ENCODE peak calls at places on chromosome 15, in four cellular contexts. Z is NCI-H82, C is cardiac muscle cell, E is PC-9. W is an unnamed sample.

GRCh38 chr15:82952156-82953081 is at the start of gene HOMER2:
- DNase-seq in Z (peak), C (peak), E (peak), W (no peak)

GRCh38 chr15:94306700-94307650 is 75.6 kb downstream of the MCTP2 start:
- DNase-seq in Z (no peak), C (no peak), E (no peak), W (peak)

GRCh38 chr15:63523306-63523990 is 19.1 kb downstream of the USP3 start:
- DNase-seq in Z (no peak), C (no peak), E (no peak), W (no peak)

GRCh38 chr15:41465822-41466421 is 27.8 kb upstream of the ITPKA start:
- DNase-seq in Z (peak), C (peak), E (no peak), W (no peak)

GRCh38 chr15:90585863-90586262 is 56.1 kb downstream of the CRTC3 start:
- DNase-seq in Z (no peak), C (peak), E (no peak), W (no peak)

GRCh38 chr15:90049666-90050604 is 48.8 kb downstream of the ZNF710 start:
- DNase-seq in Z (no peak), C (no peak), E (no peak), W (no peak)

GRCh38 chr15:88688394-88688933 is 49.6 kb downstream of the ISG20 start:
- DNase-seq in Z (no peak), C (no peak), E (no peak), W (no peak)

GRCh38 chr15:93179072-93179471 is 90.1 kb upstream of the RGMA start:
- DNase-seq in Z (no peak), C (peak), E (no peak), W (no peak)

GRCh38 chr15:35306361-35306981 is 221.4 kb upstream of the NANOGP8 start:
- DNase-seq in Z (peak), C (peak), E (peak), W (peak)

GRCh38 chr15:39788108-39788507 is 5.5 kb upstream of the FSIP1 start:
- DNase-seq in Z (no peak), C (peak), E (no peak), W (no peak)

GRCh38 chr15:55993804-55994539 is 560 bp upstream of the NEDD4 start:
- DNase-seq in Z (peak), C (peak), E (no peak), W (no peak)

GRCh38 chr15:52462806-52463360 is 65.8 kb downstream of the MYO5A start:
- DNase-seq in Z (no peak), C (no peak), E (no peak), W (no peak)

GRCh38 chr15:65952425-65953053 is 83.2 kb downstream of the RAB11A start:
- DNase-seq in Z (no peak), C (peak), E (peak), W (no peak)

GRCh38 chr15:96330450-96331140 is at the start of gene NR2F2:
- DNase-seq in Z (peak), C (peak), E (peak), W (peak)

GRCh38 chr15:31871159-31871886 is 159.0 kb upstream of the CHRNA7 start:
- DNase-seq in Z (no peak), C (peak), E (no peak), W (no peak)

GRCh38 chr15:89792106-89792805 is 16.1 kb downstream of the MESP2 start:
- DNase-seq in Z (no peak), C (no peak), E (no peak), W (no peak)

GRCh38 chr15:89003865-89004725 is 84.2 kb upstream of the ABHD2 start:
- DNase-seq in Z (peak), C (peak), E (no peak), W (no peak)

GRCh38 chr15:99409097-99409473 is 156.7 kb upstream of the MEF2A start:
- DNase-seq in Z (peak), C (peak), E (peak), W (no peak)

GRCh38 chr15:35308802-35309201 is 223.7 kb upstream of the NANOGP8 start:
- DNase-seq in Z (no peak), C (peak), E (no peak), W (no peak)

GRCh38 chr15:36612063-36612788 is 32.8 kb downstream of the CDIN1 start:
- DNase-seq in Z (no peak), C (peak), E (peak), W (no peak)

GRCh38 chr15:62920569-62921502 is 121.7 kb upstream of the TPM1 start:
- DNase-seq in Z (no peak), C (peak), E (no peak), W (no peak)

GRCh38 chr15:93829115-93829849 is 402.1 kb upstream of the MCTP2 start:
- DNase-seq in Z (no peak), C (peak), E (no peak), W (peak)

GRCh38 chr15:38424101-38424552 is 29.8 kb upstream of the FAM98B start:
- DNase-seq in Z (no peak), C (no peak), E (no peak), W (no peak)

GRCh38 chr15:92653366-92653765 is 2.2 kb downstream of the FAM174B start:
- DNase-seq in Z (no peak), C (no peak), E (no peak), W (no peak)

GRCh38 chr15:64739216-64739976 is 36.0 kb downstream of the RBPMS2 start:
- DNase-seq in Z (no peak), C (peak), E (no peak), W (no peak)

GRCh38 chr15:25774871-25775270 is 88.3 kb downstream of the ATP10A start:
- DNase-seq in Z (peak), C (no peak), E (no peak), W (no peak)

GRCh38 chr15:51129513-51130197 is 34.9 kb upstream of the TNFAIP8L3 start:
- DNase-seq in Z (peak), C (no peak), E (no peak), W (no peak)

GRCh38 chr15:70451861-70452653 is 311.3 kb downstream of the UACA start:
- DNase-seq in Z (no peak), C (no peak), E (no peak), W (no peak)

GRCh38 chr15:98528056-98528725 is 120.1 kb upstream of the IGF1R start:
- DNase-seq in Z (no peak), C (no peak), E (no peak), W (no peak)

GRCh38 chr15:41856716-41857115 is 18.1 kb downstream of the PLA2G4B start:
- DNase-seq in Z (no peak), C (no peak), E (no peak), W (no peak)

GRCh38 chr15:83112233-83112958 is 5.0 kb downstream of the TM6SF1 start:
- DNase-seq in Z (no peak), C (peak), E (no peak), W (no peak)